ENCODE peak calls at places on chromosomes 11 and 22, in eight cellular contexts. W, A, V, G, U, J, P and H are unnamed samples.

GRCh38 chr11:35112056-35112845 is 26.7 kb upstream of the CD44 start:
- DNase-seq in W (no peak), A (no peak), V (peak; percentile 11), G (no peak), U (no peak), J (no peak), P (no peak), H (no peak)

GRCh38 chr11:19903620-19904069 is 191.0 kb downstream of the NAV2 start:
- DNase-seq in W (peak; percentile 82), A (peak; percentile 54), V (peak; percentile 63), G (peak; percentile 62), U (peak; percentile 13), J (no peak), P (peak; percentile 64), H (peak; percentile 93)

GRCh38 chr11:108854366-108854765 is 189.5 kb downstream of the DDX10 start:
- DNase-seq in W (no peak), A (no peak), V (no peak), G (no peak), U (peak; percentile 21), J (no peak), P (no peak), H (no peak)

GRCh38 chr11:66891849-66892660 is 35.2 kb downstream of the LRFN4 start:
- DNase-seq in W (peak; percentile 70), A (peak; percentile 39), V (no peak), G (no peak), U (peak; percentile 63), J (no peak), P (peak; percentile 81), H (peak; percentile 40)

GRCh38 chr22:20316844-20317401 is 2.9 kb downstream of the DGCR6L start:
- DNase-seq in W (peak; percentile 10), A (no peak), V (no peak), G (no peak), U (no peak), J (no peak), P (no peak), H (no peak)

GRCh38 chr22:48410536-48410935 is 1417.1 kb downstream of the BRD1 start:
- DNase-seq in W (peak; percentile 10), A (no peak), V (no peak), G (no peak), U (no peak), J (no peak), P (no peak), H (no peak)

GRCh38 chr11:117319214-117319840 is 3.3 kb upstream of the BACE1 start:
- DNase-seq in W (no peak), A (no peak), V (no peak), G (no peak), U (no peak), J (no peak), P (no peak), H (no peak)

GRCh38 chr11:86782781-86783180 is 17.6 kb upstream of the PRSS23 start:
- DNase-seq in W (no peak), A (no peak), V (no peak), G (no peak), U (no peak), J (no peak), P (no peak), H (no peak)

GRCh38 chr11:12876340-12876739 is 132.8 kb upstream of the RASSF10 start:
- DNase-seq in W (no peak), A (no peak), V (no peak), G (no peak), U (no peak), J (no peak), P (no peak), H (no peak)

GRCh38 chr11:99154277-99154676 is 133.5 kb downstream of the CNTN5 start:
- DNase-seq in W (no peak), A (no peak), V (no peak), G (no peak), U (no peak), J (no peak), P (no peak), H (no peak)

GRCh38 chr22:44497904-44498242 is at the start of gene RTL6:
- DNase-seq in W (no peak), A (no peak), V (no peak), G (no peak), U (no peak), J (no peak), P (no peak), H (no peak)